ENCODE peak calls at places on chromosomes 2 and 18, in five cellular contexts. M, W, D, F and J are unnamed samples.
A peak's percentile ranks its signal among the peaks of the same experiment; 100 is the strongest.

GRCh38 chr2:30254692-30255015 is 23.3 kb downstream of the LBH start:
- DNase-seq in M (no peak), W (no peak), D (no peak), F (no peak), J (no peak)

GRCh38 chr2:23617167-23617787 is 232.3 kb downstream of the KLHL29 start:
- DNase-seq in M (peak; percentile 58), W (peak; percentile 37), D (peak; percentile 81), F (no peak), J (no peak)

GRCh38 chr2:215269397-215270117 is 42.3 kb upstream of the ATIC start:
- DNase-seq in M (peak; percentile 70), W (peak; percentile 40), D (peak; percentile 91), F (peak; percentile 74), J (peak; percentile 80)

GRCh38 chr2:214293593-214293992 is 117.3 kb upstream of the VWC2L start:
- DNase-seq in M (no peak), W (no peak), D (no peak), F (no peak), J (no peak)

GRCh38 chr2:27613985-27614384 is 14.8 kb downstream of the CCDC121 start:
- DNase-seq in M (no peak), W (no peak), D (no peak), F (no peak), J (no peak)

GRCh38 chr2:231687133-231687852 is 21.0 kb upstream of the PTMA start:
- DNase-seq in M (peak; percentile 42), W (peak; percentile 72), D (peak; percentile 51), F (peak; percentile 95), J (no peak)

GRCh38 chr2:235666240-235666781 is 172.5 kb downstream of the AGAP1 start:
- DNase-seq in M (peak; percentile 55), W (peak; percentile 61), D (peak; percentile 91), F (peak; percentile 33), J (peak; percentile 80)

GRCh38 chr2:113219889-113220641 is 46.3 kb downstream of the PSD4 start:
- DNase-seq in M (no peak), W (peak; percentile 43), D (peak; percentile 48), F (peak; percentile 69), J (no peak)

GRCh38 chr2:111702119-111702808 is 181.7 kb downstream of the ANAPC1 start:
- DNase-seq in M (no peak), W (peak; percentile 58), D (peak; percentile 55), F (peak; percentile 88), J (no peak)

GRCh38 chr18:29853126-29853525 is 1189.4 kb downstream of the DSC3 start:
- DNase-seq in M (no peak), W (no peak), D (no peak), F (no peak), J (no peak)

GRCh38 chr2:27798948-27799645 is 27.6 kb downstream of the MRPL33 start:
- DNase-seq in M (no peak), W (no peak), D (peak; percentile 99), F (peak; percentile 90), J (peak; percentile 100)

GRCh38 chr2:32742381-32742780 is 114.5 kb downstream of the TTC27 start:
- DNase-seq in M (no peak), W (no peak), D (no peak), F (no peak), J (no peak)

GRCh38 chr2:238169021-238169707 is 10.4 kb downstream of the ERFE start:
- DNase-seq in M (no peak), W (peak; percentile 34), D (peak; percentile 96), F (peak; percentile 58), J (peak; percentile 92)

GRCh38 chr18:46315187-46315586 is 211.0 kb downstream of the HAUS1 start:
- DNase-seq in M (no peak), W (no peak), D (no peak), F (no peak), J (no peak)

GRCh38 chr18:10926565-10927194 is 222.7 kb downstream of the PIEZO2 start:
- DNase-seq in M (no peak), W (no peak), D (peak; percentile 70), F (peak; percentile 1), J (no peak)

GRCh38 chr2:38387887-38388286 is 10.8 kb upstream of the ATL2 start:
- DNase-seq in M (no peak), W (no peak), D (no peak), F (no peak), J (no peak)

GRCh38 chr2:195490304-195490703 is 166.7 kb upstream of the SLC39A10 start:
- DNase-seq in M (no peak), W (no peak), D (no peak), F (peak; percentile 54), J (no peak)

GRCh38 chr18:44680271-44681038 is at the start of gene SETBP1:
- DNase-seq in M (peak; percentile 81), W (peak; percentile 47), D (peak; percentile 33), F (no peak), J (peak; percentile 39)

GRCh38 chr2:225207026-225207425 is 164.8 kb upstream of the DOCK10 start:
- DNase-seq in M (no peak), W (no peak), D (no peak), F (no peak), J (no peak)

GRCh38 chr2:203691149-203691548 is 15.3 kb upstream of the CD28 start:
- DNase-seq in M (no peak), W (no peak), D (no peak), F (no peak), J (no peak)

GRCh38 chr18:24837065-24837464 is 376.6 kb downstream of the HRH4 start:
- DNase-seq in M (no peak), W (no peak), D (peak; percentile 86), F (no peak), J (no peak)